ENCODE peak calls at places on chromosomes 3 and 15, in nine cellular contexts. I is upper lobe of left lung, F is uterus, H is ovary, J is heart left ventricle, R is adrenal gland, M is H1, D is H54, B is tibial nerve. P is an unnamed sample.

GRCh38 chr3:181727122-181728036 is 15.7 kb downstream of the SOX2 start:
- DNase-seq in H (no peak), M (peak; percentile 72), B (no peak), D (no peak), I (peak; percentile 64), F (no peak), R (no peak), J (no peak), P (no peak)

GRCh38 chr3:107981471-107982111 is 109.2 kb downstream of the CD47 start:
- DNase-seq in I (no peak), B (no peak), J (peak; percentile 76), H (peak; percentile 40), F (no peak), D (no peak), R (no peak), M (no peak), P (peak; percentile 85)

GRCh38 chr15:94069834-94070233 is 161.5 kb upstream of the MCTP2 start:
- DNase-seq in F (no peak), J (no peak), I (no peak), M (no peak), D (no peak), H (no peak), B (no peak), R (no peak), P (no peak)

GRCh38 chr15:33766329-33766728 is 202.0 kb upstream of the CHRM5 start:
- DNase-seq in B (no peak), R (no peak), M (no peak), D (no peak), J (no peak), F (no peak), H (no peak), I (no peak), P (no peak)

GRCh38 chr3:170117134-170117533 is 64.4 kb downstream of the PHC3 start:
- DNase-seq in M (no peak), J (no peak), H (no peak), D (peak; percentile 4), F (no peak), B (no peak), R (no peak), I (no peak), P (no peak)

GRCh38 chr15:83890584-83890983 is 236.7 kb downstream of the ADAMTSL3 start:
- DNase-seq in M (no peak), I (no peak), H (no peak), R (no peak), B (no peak), F (peak; percentile 33), D (no peak), J (no peak), P (no peak)

GRCh38 chr3:127200086-127200691 is 7.3 kb downstream of the PRR23E start:
- DNase-seq in H (no peak), R (no peak), M (no peak), D (no peak), J (no peak), F (no peak), B (no peak), I (peak; percentile 11), P (no peak)

GRCh38 chr3:178968996-178969700 is 102.5 kb downstream of the ZMAT3 start:
- DNase-seq in R (no peak), M (no peak), B (no peak), J (no peak), F (no peak), I (no peak), D (no peak), H (no peak), P (no peak)

GRCh38 chr3:39531681-39532080 is 64.2 kb downstream of the MOBP start:
- DNase-seq in I (no peak), M (no peak), D (no peak), J (no peak), H (no peak), B (no peak), F (no peak), R (no peak), P (no peak)

GRCh38 chr3:98560911-98561310 is 29.1 kb downstream of the GPR15 start:
- DNase-seq in I (no peak), B (no peak), J (no peak), H (no peak), M (no peak), R (no peak), D (no peak), F (no peak), P (no peak)

GRCh38 chr3:98563661-98564281 is 29.6 kb downstream of the CPOX start:
- DNase-seq in R (no peak), M (no peak), I (no peak), B (no peak), J (no peak), D (no peak), F (no peak), H (no peak), P (no peak)

GRCh38 chr3:98565237-98565643 is 28.2 kb downstream of the CPOX start:
- DNase-seq in I (no peak), J (no peak), B (no peak), F (no peak), M (no peak), D (no peak), H (no peak), R (no peak), P (no peak)

GRCh38 chr3:98564282-98565005 is 29.0 kb downstream of the CPOX start:
- DNase-seq in B (no peak), J (no peak), M (no peak), R (no peak), F (no peak), I (no peak), H (no peak), D (no peak), P (no peak)

DNA sequence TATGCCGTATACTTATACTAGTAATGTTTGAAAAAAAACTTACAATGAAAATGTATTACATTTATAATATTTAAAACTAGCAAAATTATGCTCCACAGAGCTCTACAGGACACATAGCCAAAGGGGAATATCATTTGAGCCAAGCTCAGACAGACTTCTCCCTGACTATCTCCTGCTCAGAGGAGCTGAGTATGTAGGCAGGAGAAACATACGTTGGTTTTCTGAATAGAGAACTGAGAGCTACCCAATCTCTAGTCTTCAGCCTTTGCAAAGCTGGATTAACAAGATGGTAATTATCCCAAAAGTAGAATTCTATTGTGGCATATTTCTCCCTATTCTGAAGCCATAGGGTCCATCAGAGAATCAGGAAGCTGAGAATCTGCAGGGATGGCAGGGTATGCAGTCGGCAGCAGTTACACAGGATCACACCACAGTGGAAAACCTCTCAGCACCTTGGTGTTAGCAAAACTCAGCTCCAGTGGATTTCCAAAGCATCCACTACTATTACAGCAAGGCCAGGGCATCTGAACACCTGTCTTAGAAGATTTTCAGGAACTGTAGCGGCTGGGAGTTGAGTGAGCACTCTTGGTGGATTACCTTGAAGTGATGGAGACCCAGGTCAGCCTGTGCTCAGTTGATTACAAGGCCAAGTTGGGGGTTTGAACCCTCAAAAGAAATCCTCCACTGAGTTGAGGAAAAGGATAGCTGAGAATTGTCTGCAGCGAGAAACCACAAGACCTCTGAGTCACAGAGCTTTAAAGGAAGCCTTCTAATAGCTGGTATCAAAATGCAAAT is 30.1 kb downstream of the GPR15 start:
- DNase-seq in J (no peak), F (no peak), I (no peak), R (no peak), H (no peak), D (no peak), B (no peak), M (no peak), P (no peak)
- TF ChIP-seq POLR2A in J (no peak), F (no peak), I (no peak), R (no peak), H (no peak), D (no peak), B (no peak), M (no peak), P (no peak)

GRCh38 chr3:10006762-10007090 is 19.5 kb upstream of the FANCD2 start:
- DNase-seq in F (no peak), D (no peak), H (no peak), J (no peak), I (no peak), B (no peak), R (no peak), M (no peak), P (no peak)

GRCh38 chr3:10006048-10006761 is 19.6 kb upstream of the EMC3 start:
- DNase-seq in M (no peak), F (no peak), H (no peak), J (no peak), I (no peak), B (no peak), D (no peak), R (no peak), P (no peak)

GRCh38 chr3:10007126-10007782 is 19.0 kb upstream of the FANCD2 start:
- DNase-seq in F (no peak), H (no peak), B (no peak), R (no peak), I (no peak), D (no peak), M (no peak), J (no peak), P (peak; percentile 78)

GRCh38 chr3:10010546-10011465 is 15.4 kb upstream of the FANCD2 start:
- DNase-seq in I (peak; percentile 99), J (peak; percentile 98), H (peak; percentile 98), B (peak; percentile 93), R (peak; percentile 97), M (peak; percentile 98), D (peak; percentile 86), F (peak; percentile 95), P (peak; percentile 94)

DNA sequence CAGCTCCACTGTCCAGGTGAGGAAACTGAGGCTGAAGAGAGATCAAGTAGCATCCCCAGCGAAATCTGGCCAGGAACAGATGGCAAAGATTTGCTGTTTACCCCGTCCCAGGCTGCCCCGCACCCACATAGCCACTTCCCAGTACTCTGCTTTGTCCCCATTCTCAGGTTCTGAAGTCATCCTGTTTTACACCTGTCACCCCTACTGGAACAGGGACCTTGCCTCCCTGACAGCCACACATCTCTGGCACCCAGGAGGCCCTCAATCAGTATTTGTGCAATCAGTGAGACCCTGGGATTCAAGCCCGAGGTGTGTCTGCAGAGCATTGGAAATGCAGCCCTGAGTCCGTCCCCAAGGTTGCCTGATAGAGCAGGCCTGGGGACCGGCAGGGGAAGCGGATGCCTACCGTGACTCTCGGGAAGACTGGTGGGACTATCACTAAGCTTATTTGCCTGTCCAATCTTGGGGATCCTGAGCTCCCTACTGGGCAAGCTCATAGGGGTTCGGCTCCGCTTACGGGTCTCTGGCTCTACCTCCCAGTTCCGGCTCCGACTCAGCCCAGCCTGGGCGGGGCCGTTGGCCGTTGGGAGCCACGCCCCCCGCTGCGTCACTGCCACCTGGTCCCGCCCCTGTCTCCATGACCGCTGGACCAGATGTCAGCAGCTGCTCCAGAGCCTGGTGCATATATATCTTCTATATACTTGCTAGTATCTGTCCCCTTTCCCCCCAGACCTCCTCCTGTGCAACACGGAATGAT is 17.5 kb upstream of the FANCD2 start:
- DNase-seq in J (peak; percentile 91), M (peak; percentile 97), F (peak; percentile 87), B (peak; percentile 90), I (peak; percentile 99), H (peak; percentile 94), R (peak; percentile 73), D (peak; percentile 51), P (peak; percentile 85)
- TF ChIP-seq POLR2A in J (no peak), M (no peak), F (peak; percentile 49), B (no peak), I (no peak), H (no peak), R (no peak), D (no peak), P (no peak)

GRCh38 chr3:159007331-159007730 is 205.5 kb downstream of the MFSD1 start:
- DNase-seq in B (no peak), F (no peak), D (no peak), H (no peak), R (no peak), J (no peak), I (no peak), M (no peak), P (no peak)
- TF ChIP-seq POLR2A in B (no peak), F (no peak), D (no peak), H (no peak), R (no peak), J (no peak), I (no peak), M (no peak), P (no peak)

GRCh38 chr3:148991219-148992026 is at the start of gene GYG1:
- DNase-seq in M (peak; percentile 83), B (peak; percentile 52), I (peak; percentile 97), J (peak; percentile 89), R (peak; percentile 81), H (peak; percentile 89), F (peak; percentile 81), D (peak; percentile 91), P (peak; percentile 96)
- TF ChIP-seq POLR2A in M (no peak), B (peak; percentile 64), I (peak; percentile 92), J (no peak), R (peak; percentile 79), H (peak; percentile 85), F (peak; percentile 88), D (peak; percentile 91), P (no peak)

P was measured in lower leg skin.